ENCODE peak calls at places on chromosomes 13 and 19, in four cellular contexts. Z is PC-3, K is GM23248, A is SK-N-SH. I is an unnamed sample.
A peak's percentile ranks its signal among the peaks of the same experiment; 100 is the strongest.

GRCh38 chr13:40440990-40441820 is 225.2 kb downstream of the FOXO1 start:
- DNase-seq in Z (no peak), K (peak; percentile 34), A (peak; percentile 60), I (no peak)

GRCh38 chr13:36999054-36999927 is at the start of gene ALG5:
- DNase-seq in Z (peak; percentile 84), K (peak; percentile 94), A (peak; percentile 93), I (peak; percentile 95)

GRCh38 chr13:52646967-52647366 is 4.7 kb downstream of the HNRNPA1L2 start:
- DNase-seq in Z (no peak), K (no peak), A (no peak), I (no peak)

GRCh38 chr13:33153421-33154381 is 131.9 kb downstream of the STARD13 start:
- DNase-seq in Z (peak; percentile 36), K (peak; percentile 47), A (no peak), I (peak; percentile 9)

GRCh38 chr13:34044041-34044440 is 226.1 kb downstream of the RFC3 start:
- DNase-seq in Z (peak; percentile 14), K (peak; percentile 42), A (no peak), I (no peak)

GRCh38 chr13:99062593-99062992 is 84.7 kb upstream of the DOCK9 start:
- DNase-seq in Z (peak; percentile 62), K (peak; percentile 54), A (no peak), I (no peak)

GRCh38 chr19:55585658-55586339 is 5.2 kb upstream of the ZNF579 start:
- DNase-seq in Z (no peak), K (peak; percentile 60), A (peak; percentile 93), I (peak; percentile 89)

GRCh38 chr13:66532146-66532545 is 698.0 kb downstream of the PCDH9 start:
- DNase-seq in Z (peak; percentile 60), K (no peak), A (no peak), I (no peak)

GRCh38 chr13:26058704-26059103 is 6.9 kb upstream of the SHISA2 start:
- DNase-seq in Z (no peak), K (no peak), A (no peak), I (no peak)

GRCh38 chr13:101919541-101920306 is 467.2 kb downstream of the ITGBL1 start:
- DNase-seq in Z (no peak), K (peak; percentile 32), A (peak; percentile 6), I (peak; percentile 83)

GRCh38 chr13:97018029-97018819 is 23.9 kb upstream of the OXGR1 start:
- DNase-seq in Z (peak; percentile 72), K (peak; percentile 65), A (peak; percentile 41), I (peak; percentile 67)

GRCh38 chr13:20412761-20413355 is 112.8 kb downstream of the CRYL1 start:
- DNase-seq in Z (peak; percentile 13), K (peak; percentile 20), A (no peak), I (no peak)

GRCh38 chr19:1182727-1183126 is 8.7 kb upstream of the SBNO2 start:
- DNase-seq in Z (no peak), K (no peak), A (no peak), I (no peak)

GRCh38 chr13:41827507-41828213 is 133.2 kb downstream of the VWA8 start:
- DNase-seq in Z (peak; percentile 88), K (peak; percentile 95), A (no peak), I (no peak)

GRCh38 chr13:30408319-30409101 is 13.8 kb upstream of the UBE2L5 start:
- DNase-seq in Z (peak; percentile 89), K (peak; percentile 95), A (peak; percentile 42), I (peak; percentile 96)

GRCh38 chr19:5895890-5896289 is 7.7 kb downstream of the NDUFA11 start:
- DNase-seq in Z (no peak), K (no peak), A (no peak), I (no peak)

GRCh38 chr19:51364200-51365106 is 1.7 kb downstream of the ETFB start:
- DNase-seq in Z (peak; percentile 94), K (peak; percentile 29), A (no peak), I (no peak)

GRCh38 chr19:532578-533484 is 1.3 kb downstream of the CDC34 start:
- DNase-seq in Z (peak; percentile 53), K (peak; percentile 83), A (peak; percentile 80), I (peak; percentile 86)

GRCh38 chr13:98405107-98405571 is 171.8 kb downstream of the STK24 start:
- DNase-seq in Z (no peak), K (peak; percentile 43), A (peak; percentile 60), I (peak; percentile 83)

GRCh38 chr19:52963229-52963760 is 614 bp upstream of the ZNF816 start:
- DNase-seq in Z (no peak), K (no peak), A (peak; percentile 53), I (peak; percentile 61)

GRCh38 chr13:19845758-19846157 is 17.7 kb downstream of the ZMYM5 start:
- DNase-seq in Z (peak; percentile 99), K (peak; percentile 96), A (peak; percentile 32), I (no peak)

GRCh38 chr19:3964256-3965194 is 6.4 kb downstream of the DAPK3 start:
- DNase-seq in Z (no peak), K (no peak), A (no peak), I (peak; percentile 1)

GRCh38 chr19:51341066-51341465 is 873 bp downstream of the VSIG10L start:
- DNase-seq in Z (no peak), K (no peak), A (no peak), I (no peak)

GRCh38 chr13:84980571-84980970 is 818.6 kb downstream of the SLITRK6 start:
- DNase-seq in Z (no peak), K (no peak), A (no peak), I (no peak)
- H3F3A ChIP-seq in Z (no peaks in the 10 kb centered on the region), K (no peaks in the 10 kb centered on the region), A (no peaks in the 10 kb centered on the region), I (no peaks in the 10 kb centered on the region)

DNA sequence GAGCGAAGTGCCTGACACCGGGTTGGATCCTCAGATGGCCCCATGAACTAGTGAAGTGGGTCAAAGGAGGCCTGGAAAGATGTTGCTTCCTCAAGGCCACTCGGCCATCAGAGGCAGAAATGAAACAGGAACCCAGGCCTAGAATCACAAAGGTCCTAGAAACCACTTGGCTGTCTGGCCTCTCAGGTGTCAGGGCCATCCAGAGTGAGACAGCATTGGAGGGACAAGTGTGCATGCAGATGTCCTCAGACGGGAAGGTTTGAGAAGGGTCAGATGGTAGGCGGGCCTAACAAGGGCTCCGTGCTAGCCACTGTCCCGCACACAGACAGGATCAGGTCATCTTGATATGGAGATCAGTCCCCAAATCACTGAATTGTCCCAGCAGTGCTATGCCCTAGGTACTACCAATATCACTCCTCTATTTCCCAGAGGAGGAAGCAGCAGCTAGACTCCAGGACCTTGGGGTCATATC is 14.3 kb downstream of the CCDC97 start:
- DNase-seq in Z (no peak), K (peak; percentile 37), A (no peak), I (no peak)
- H3K9ac ChIP-seq in Z (peak overlapping the region; percentile 79), K (peak overlapping the region; percentile 92), A (peak overlapping the region; percentile 78), I (no peak overlapping the region)

GRCh38 chr19:10935371-10936059 is 6.9 kb downstream of the TIMM29 start:
- DNase-seq in Z (no peak), K (no peak), A (no peak), I (no peak)

GRCh38 chr19:10936661-10937084 is 8.1 kb downstream of the TIMM29 start:
- DNase-seq in Z (peak; percentile 94), K (peak; percentile 90), A (peak; percentile 83), I (peak; percentile 96)
- H3F3A ChIP-seq in Z (no peaks in the 10 kb centered on the region), K (no peaks in the 10 kb centered on the region), A (peaks cover 18% of the 10 kb centered on the region), I (peaks cover 15% of the 10 kb centered on the region)

GRCh38 chr13:55440465-55441085 is 1700.1 kb upstream of the PRR20A start:
- DNase-seq in Z (no peak), K (no peak), A (no peak), I (no peak)

GRCh38 chr13:55437162-55437561 is 1703.6 kb upstream of the PRR20A start:
- DNase-seq in Z (no peak), K (no peak), A (no peak), I (peak; percentile 77)

DNA sequence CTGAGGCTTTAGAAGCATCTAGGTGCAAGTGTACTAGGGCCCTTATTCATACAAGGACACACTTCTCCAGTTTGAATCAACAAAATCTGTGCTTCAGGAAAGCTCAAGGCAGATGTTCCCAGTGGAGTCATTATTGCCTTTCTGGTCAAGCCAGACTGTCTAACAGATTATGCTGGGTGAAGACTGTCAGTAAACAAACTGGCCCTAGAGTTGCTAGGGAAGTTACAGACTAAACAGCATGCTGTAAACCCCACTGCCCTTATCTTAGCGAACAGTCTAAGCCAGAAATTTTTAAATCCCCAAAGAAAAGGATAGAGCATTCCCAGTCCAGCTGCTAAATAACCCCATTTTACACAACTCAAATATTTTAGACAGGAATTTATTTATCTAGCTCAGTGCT is 1701.3 kb upstream of the PRR20A start:
- DNase-seq in Z (no peak), K (no peak), A (no peak), I (peak; percentile 33)
- H3K9ac ChIP-seq in Z (no peak overlapping the region), K (no peak overlapping the region), A (no peak overlapping the region), I (no peak overlapping the region)

GRCh38 chr19:19160489-19161035 is 9.5 kb downstream of the MEF2B start:
- DNase-seq in Z (no peak), K (no peak), A (no peak), I (no peak)
- H3F3A ChIP-seq in Z (no peaks in the 10 kb centered on the region), K (no peaks in the 10 kb centered on the region), A (no peaks in the 10 kb centered on the region), I (no peaks in the 10 kb centered on the region)

DNA sequence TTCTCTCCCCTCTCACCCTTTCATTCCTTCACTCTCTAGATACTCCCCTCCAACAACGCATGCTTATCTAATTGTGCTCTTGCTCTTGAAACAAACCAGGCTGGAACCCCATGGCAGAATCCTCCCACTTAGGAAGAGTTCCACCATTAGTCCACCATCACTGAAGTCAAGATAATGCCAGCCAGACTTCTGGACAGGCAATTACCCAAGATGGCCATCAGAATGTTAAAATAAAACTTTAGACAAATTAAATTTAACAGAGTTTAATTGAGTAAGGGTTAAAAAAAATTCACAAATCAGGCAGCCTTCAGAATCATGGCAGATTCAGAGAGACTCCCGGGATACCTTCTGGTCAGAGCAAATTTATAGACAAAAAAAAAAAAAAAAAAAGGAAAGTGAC is 221.5 kb downstream of the LHFPL6 start:
- DNase-seq in Z (no peak), K (no peak), A (no peak), I (no peak)
- H3K9ac ChIP-seq in Z (no peak overlapping the region), K (no peak overlapping the region), A (no peak overlapping the region), I (no peak overlapping the region)

GRCh38 chr19:18386543-18387251 is 739 bp downstream of the GDF15 start:
- DNase-seq in Z (no peak), K (peak; percentile 77), A (no peak), I (no peak)

GRCh38 chr19:18385675-18386542 is at the start of gene GDF15:
- DNase-seq in Z (peak; percentile 50), K (peak; percentile 78), A (peak; percentile 76), I (peak; percentile 73)

GRCh38 chr19:18387395-18387794 is 1.4 kb downstream of the GDF15 start:
- DNase-seq in Z (no peak), K (no peak), A (no peak), I (no peak)

GRCh38 chr19:18385359-18385674 is 641 bp upstream of the GDF15 start:
- DNase-seq in Z (no peak), K (no peak), A (no peak), I (no peak)

DNA sequence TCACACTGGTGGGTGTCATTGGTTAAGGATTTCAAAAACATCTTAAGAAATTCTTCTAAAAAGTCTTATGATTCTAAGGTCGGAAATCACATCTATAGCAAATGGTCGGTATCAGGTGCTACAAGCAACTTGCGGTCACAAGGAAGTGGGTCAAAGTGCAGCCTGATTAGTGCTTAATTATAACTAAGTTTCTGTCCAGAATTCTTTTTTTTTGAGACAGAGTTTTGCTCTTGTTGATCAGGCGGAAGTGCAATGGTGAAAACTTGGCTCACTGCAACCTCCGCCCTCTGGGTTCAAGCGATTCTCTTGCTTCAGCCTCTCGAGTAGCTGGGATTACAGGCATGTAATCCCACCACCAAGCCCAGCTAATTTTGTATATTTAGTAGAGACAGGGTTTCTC is 1.2 kb upstream of the GDF15 start:
- DNase-seq in Z (no peak), K (no peak), A (no peak), I (no peak)
- H3F3A ChIP-seq in Z (no peaks in the 10 kb centered on the region), K (peaks cover 7% of the 10 kb centered on the region), A (peaks cover 18% of the 10 kb centered on the region), I (peaks cover 17% of the 10 kb centered on the region)